ENCODE peak calls at places on chromosomes 12 and 14, in four cellular contexts. F, E, O and G are unnamed samples.

GRCh38 chr14:94472842-94473241 is 3.2 kb downstream of the SERPINA9 start:
- DNase-seq in E (no peak), F (no peak), O (no peak), G (no peak)

GRCh38 chr12:3137268-3137761 is 60.1 kb downstream of the TSPAN9 start:
- DNase-seq in O (no peak), E (peak; percentile 57), F (peak; percentile 15), G (no peak)

GRCh38 chr12:6241495-6241894 is 41.3 kb downstream of the CD9 start:
- DNase-seq in F (no peak), O (no peak), E (no peak), G (no peak)

GRCh38 chr12:21296751-21297406 is 37.8 kb downstream of the SLCO1A2 start:
- DNase-seq in F (peak; percentile 16), O (no peak), E (peak; percentile 22), G (no peak)

GRCh38 chr12:113231275-113232231 is 10.3 kb downstream of the TPCN1 start:
- DNase-seq in E (no peak), O (no peak), F (no peak), G (peak; percentile 79)

GRCh38 chr14:34374998-34375740 is 86.9 kb downstream of the SPTSSA start:
- DNase-seq in E (no peak), O (no peak), F (no peak), G (no peak)

GRCh38 chr12:52122904-52123303 is 43.4 kb downstream of the SMIM41 start:
- DNase-seq in E (no peak), O (no peak), F (peak; percentile 0), G (no peak)

GRCh38 chr12:123602651-123603195 is 824 bp downstream of the DDX55 start:
- DNase-seq in E (no peak), O (no peak), F (no peak), G (no peak)

GRCh38 chr12:120242971-120243699 is 22.4 kb downstream of the PXN start:
- DNase-seq in E (no peak), O (no peak), F (no peak), G (no peak)

GRCh38 chr14:72909163-72909562 is 15.3 kb upstream of the DPF3 start:
- DNase-seq in F (no peak), E (no peak), O (no peak), G (no peak)

GRCh38 chr12:65334534-65334933 is 56.1 kb downstream of the MSRB3 start:
- DNase-seq in F (no peak), O (no peak), E (no peak), G (no peak)

GRCh38 chr14:57390806-57391562 is 598 bp downstream of the NAA30 start:
- DNase-seq in O (no peak), E (peak; percentile 78), F (peak; percentile 14), G (no peak)

GRCh38 chr12:100545092-100545491 is 28.4 kb upstream of the GAS2L3 start:
- DNase-seq in F (no peak), E (no peak), O (no peak), G (no peak)

GRCh38 chr14:88195676-88196075 is 127.4 kb downstream of the KCNK10 start:
- DNase-seq in O (no peak), F (no peak), E (peak; percentile 65), G (no peak)
- TF ChIP-seq PBX3 in O (no peak), F (no peak), E (no peak), G (no peak)

GRCh38 chr12:12091977-12092663 is 21.4 kb downstream of the BCL2L14 start:
- DNase-seq in E (peak; percentile 33), F (no peak), O (no peak), G (peak; percentile 14)
- TF ChIP-seq PBX3 in E (no peak), F (no peak), O (no peak), G (no peak)

DNA sequence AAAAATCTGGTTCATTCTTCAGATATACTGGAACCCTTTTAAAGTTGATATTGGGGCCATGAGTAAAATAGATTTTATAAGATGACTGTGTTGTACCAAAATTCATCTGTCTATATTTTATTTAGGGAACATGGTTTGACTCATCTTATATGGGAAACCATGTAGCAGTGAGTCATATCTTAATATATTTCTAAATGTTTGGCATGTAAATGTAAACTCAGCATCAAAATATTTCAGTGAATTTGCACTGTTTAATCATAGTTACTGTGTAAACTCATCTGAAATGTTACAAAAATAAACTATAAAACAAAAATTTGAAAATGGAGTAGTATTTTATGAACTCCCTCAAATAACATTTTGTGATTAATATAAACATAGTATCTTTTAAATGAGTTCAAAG is 14.2 kb downstream of the PTGER2 start:
- DNase-seq in F (peak; percentile 18), O (no peak), E (no peak), G (no peak)
- TF ChIP-seq PBX3 in F (no peak), O (no peak), E (no peak), G (no peak)

GRCh38 chr14:59103396-59103795 is 85.1 kb upstream of the DAAM1 start:
- DNase-seq in O (no peak), E (no peak), F (no peak), G (no peak)
- TF ChIP-seq PBX3 in O (no peak), E (no peak), F (no peak), G (no peak)

GRCh38 chr12:130816055-130816454 is 23.0 kb downstream of the STX2 start:
- DNase-seq in F (no peak), E (peak; percentile 45), O (no peak), G (no peak)

GRCh38 chr12:130815028-130815741 is 23.9 kb downstream of the STX2 start:
- DNase-seq in E (no peak), O (no peak), F (no peak), G (no peak)

GRCh38 chr12:130809791-130810190 is 29.3 kb downstream of the STX2 start:
- DNase-seq in F (no peak), O (no peak), E (no peak), G (no peak)

GRCh38 chr12:130813949-130814348 is 25.1 kb downstream of the STX2 start:
- DNase-seq in E (no peak), F (no peak), O (peak; percentile 26), G (no peak)

GRCh38 chr12:130813436-130813835 is 25.6 kb downstream of the STX2 start:
- DNase-seq in E (no peak), O (no peak), F (no peak), G (no peak)
- TF ChIP-seq PBX3 in E (no peak), O (no peak), F (no peak), G (no peak)

DNA sequence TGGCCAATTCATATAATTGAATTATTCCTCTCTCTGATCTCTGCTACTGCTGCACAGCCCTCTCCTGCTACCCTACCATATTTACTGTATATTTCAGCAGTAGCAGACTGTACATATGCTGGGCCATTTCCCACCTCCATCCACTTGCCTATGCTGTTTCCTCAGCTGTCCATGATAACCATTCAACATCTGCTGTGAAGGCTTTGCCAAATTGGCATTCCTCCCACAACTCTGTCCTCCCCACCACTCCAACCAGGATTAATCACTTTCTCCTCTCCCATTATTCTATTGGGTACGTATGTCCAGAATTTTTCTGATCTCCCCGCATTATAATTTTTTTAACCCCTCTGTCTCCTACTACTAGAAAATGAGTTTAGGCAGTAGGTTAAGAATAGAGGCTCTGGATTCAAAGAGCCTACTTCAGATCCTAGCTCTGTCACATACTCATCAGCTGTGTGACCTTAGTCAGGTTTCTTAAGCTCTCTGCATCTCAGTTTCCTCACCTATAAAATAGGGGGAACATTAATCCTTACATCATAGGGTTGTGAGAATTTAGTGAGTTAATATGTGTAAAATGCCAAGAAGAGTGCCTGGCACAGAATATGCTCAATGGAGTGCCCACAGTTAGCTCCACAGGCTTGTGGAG is 123.3 kb downstream of the KICS2 start:
- DNase-seq in E (no peak), F (no peak), O (no peak), G (no peak)
- TF ChIP-seq PBX3 in E (peak; percentile 15), F (no peak), O (no peak), G (no peak)

DNA sequence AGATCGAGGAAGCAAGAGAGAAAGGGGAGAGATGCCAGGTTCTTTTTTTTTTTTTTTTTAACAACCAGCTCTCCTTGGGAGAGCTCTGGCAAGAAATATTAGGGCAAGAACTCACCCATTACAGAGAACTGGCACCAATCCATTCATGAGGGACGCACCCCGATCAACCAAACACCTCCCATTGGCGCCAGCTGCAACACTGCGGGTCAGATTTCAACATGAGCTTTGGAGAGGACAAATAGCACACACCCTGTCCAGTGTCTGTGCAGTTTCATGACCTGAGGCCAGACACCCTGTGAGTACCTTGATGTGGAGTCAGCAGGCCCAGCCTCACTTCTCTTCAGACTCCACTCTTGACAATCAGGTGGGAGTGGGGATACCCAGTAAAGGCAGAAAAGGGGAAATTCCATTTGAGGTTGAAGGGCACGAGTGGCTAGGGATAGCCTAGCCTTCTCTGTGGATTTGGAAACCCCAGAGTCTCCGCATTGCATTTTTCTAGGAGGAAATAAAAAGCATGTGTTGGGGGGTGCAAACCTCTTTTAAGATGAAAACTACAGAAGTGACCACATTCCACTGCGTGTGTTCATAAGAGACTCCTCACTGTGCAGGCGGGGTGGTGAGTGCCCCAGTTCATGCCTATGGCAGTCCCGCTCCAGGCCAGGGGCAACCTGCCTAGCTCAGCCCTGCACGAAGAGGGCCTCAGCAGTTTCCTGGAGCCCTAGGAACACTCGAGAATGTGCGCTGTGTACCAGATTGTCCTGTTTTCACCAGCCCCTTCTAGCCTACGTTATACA is 42.4 kb upstream of the GPATCH2L start:
- DNase-seq in O (no peak), E (no peak), F (no peak), G (no peak)
- TF ChIP-seq PBX3 in O (no peak), E (no peak), F (no peak), G (no peak)

DNA sequence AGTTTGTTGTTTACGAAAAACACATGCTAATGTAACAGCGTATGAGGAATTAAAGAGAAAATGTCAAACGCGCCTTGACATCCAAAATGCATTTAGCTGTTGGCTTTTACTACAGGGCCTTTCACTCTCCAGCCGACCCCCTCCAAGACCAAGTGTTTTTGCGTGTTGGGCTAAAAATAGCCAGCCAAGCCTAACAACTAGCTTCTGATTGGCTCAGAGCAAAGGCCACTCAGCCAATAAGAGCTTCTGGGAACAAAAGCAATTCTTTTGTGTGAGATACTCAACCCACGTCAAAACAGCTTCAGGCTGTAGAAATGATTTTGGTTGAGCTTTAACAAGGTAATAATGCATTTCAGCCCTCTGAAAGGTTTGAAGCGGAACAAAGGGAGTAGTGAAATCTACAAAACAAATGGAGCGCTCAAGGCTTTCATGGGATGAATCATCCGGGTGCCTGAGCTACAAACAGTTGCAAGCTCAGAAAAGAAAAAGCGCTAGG is 198.7 kb upstream of the DCN start:
- DNase-seq in O (peak; percentile 20), F (no peak), E (peak; percentile 63), G (no peak)
- TF ChIP-seq PBX3 in O (no peak), F (no peak), E (no peak), G (no peak)

GRCh38 chr14:77503138-77503537 is 4.5 kb upstream of the ISM2 start:
- DNase-seq in O (no peak), E (no peak), F (no peak), G (no peak)

GRCh38 chr14:77495354-77495753 is 3.3 kb downstream of the ISM2 start:
- DNase-seq in F (no peak), O (no peak), E (no peak), G (no peak)

GRCh38 chr14:77502109-77502782 is 3.6 kb upstream of the ISM2 start:
- DNase-seq in F (no peak), O (no peak), E (no peak), G (peak; percentile 88)

GRCh38 chr14:77498984-77499527 is 440 bp upstream of the ISM2 start:
- DNase-seq in F (no peak), O (no peak), E (no peak), G (peak; percentile 35)

GRCh38 chr14:77498120-77498979 is at the start of gene ISM2:
- DNase-seq in E (peak; percentile 86), F (peak; percentile 43), O (no peak), G (peak; percentile 44)
- TF ChIP-seq PBX3 in E (no peak), F (no peak), O (no peak), G (no peak)